ENCODE peak calls at places on chromosomes 7 and 10, in four cellular contexts. N is CD8-positive, alpha-beta T cell; R is colonic mucosa; G is Peyer's patch. F is an unnamed sample. For H3K4me1, the result is how much of the 10 kb centered on the place peaks cover.

GRCh38 chr7:130733866-130734524 is at the start of gene KLF14:
- DNase-seq in R (peak), G (peak), N (peak), F (no peak)

GRCh38 chr7:1661461-1661860 is 8.6 kb upstream of the ELFN1 start:
- DNase-seq in R (no peak), G (no peak), N (no peak), F (no peak)

GRCh38 chr7:24580283-24580946 is 7.2 kb downstream of the PALS2 start:
- DNase-seq in N (no peak), R (no peak), G (no peak), F (peak)

GRCh38 chr10:76675951-76676587 is 961.5 kb downstream of the KCNMA1 start:
- DNase-seq in G (no peak), N (no peak), R (peak), F (no peak)

GRCh38 chr10:100364147-100364546 is 17.1 kb downstream of the SCD start:
- DNase-seq in N (no peak), R (no peak), G (no peak), F (no peak)

GRCh38 chr10:131842351-131843088 is 58.3 kb upstream of the PPP2R2D start:
- DNase-seq in G (no peak), N (no peak), R (no peak), F (no peak)

GRCh38 chr7:27143022-27143949 is at the start of gene HOXA5:
- DNase-seq in N (peak), R (peak), G (peak), F (peak)

GRCh38 chr7:128322040-128322643 is 21.6 kb downstream of the RBM28 start:
- DNase-seq in R (no peak), N (no peak), G (no peak), F (peak)

GRCh38 chr10:102119417-102120141 is 589 bp downstream of the LDB1 start:
- DNase-seq in G (peak), N (peak), R (peak), F (peak)

GRCh38 chr10:97648557-97649404 is 8.3 kb downstream of the PI4K2A start:
- DNase-seq in G (peak), R (peak), N (no peak), F (peak)

GRCh38 chr7:65441010-65441409 is 67.4 kb downstream of the ZNF92 start:
- DNase-seq in R (no peak), N (no peak), G (no peak), F (peak)

GRCh38 chr7:75950111-75950681 is 35.2 kb downstream of the POR start:
- DNase-seq in G (no peak), R (no peak), N (no peak), F (no peak)

GRCh38 chr10:30494558-30494957 is 60.6 kb downstream of the MAP3K8 start:
- DNase-seq in G (no peak), R (no peak), N (no peak), F (no peak)

GRCh38 chr10:3102721-3103410 is 35.5 kb downstream of the PFKP start:
- DNase-seq in N (no peak), G (no peak), R (peak), F (no peak)

GRCh38 chr10:130464426-130464825 is 328.2 kb downstream of the GLRX3 start:
- DNase-seq in G (no peak), R (no peak), N (peak), F (no peak)

GRCh38 chr10:28690545-28690944 is 13.2 kb downstream of the BAMBI start:
- DNase-seq in R (no peak), G (no peak), N (no peak), F (no peak)

GRCh38 chr10:6213257-6213905 is 10.6 kb downstream of the PFKFB3 start:
- DNase-seq in R (no peak), G (no peak), N (no peak), F (no peak)

GRCh38 chr7:51237727-51238126 is 78.9 kb downstream of the COBL start:
- DNase-seq in G (no peak), N (no peak), R (no peak), F (no peak)

GRCh38 chr10:122144199-122144598 is 126.9 kb upstream of the BTBD16 start:
- DNase-seq in R (no peak), N (no peak), G (no peak), F (no peak)
- H3K4me1 ChIP-seq in R (under half), N (under half), G (under half), F (under half)

GRCh38 chr10:108465871-108466641 is 1301.5 kb upstream of the SORCS1 start:
- DNase-seq in G (no peak), N (no peak), R (peak), F (peak)
- H3K4me3 ChIP-seq in G (peak), N (no peak), R (peak), F (peak)

DNA sequence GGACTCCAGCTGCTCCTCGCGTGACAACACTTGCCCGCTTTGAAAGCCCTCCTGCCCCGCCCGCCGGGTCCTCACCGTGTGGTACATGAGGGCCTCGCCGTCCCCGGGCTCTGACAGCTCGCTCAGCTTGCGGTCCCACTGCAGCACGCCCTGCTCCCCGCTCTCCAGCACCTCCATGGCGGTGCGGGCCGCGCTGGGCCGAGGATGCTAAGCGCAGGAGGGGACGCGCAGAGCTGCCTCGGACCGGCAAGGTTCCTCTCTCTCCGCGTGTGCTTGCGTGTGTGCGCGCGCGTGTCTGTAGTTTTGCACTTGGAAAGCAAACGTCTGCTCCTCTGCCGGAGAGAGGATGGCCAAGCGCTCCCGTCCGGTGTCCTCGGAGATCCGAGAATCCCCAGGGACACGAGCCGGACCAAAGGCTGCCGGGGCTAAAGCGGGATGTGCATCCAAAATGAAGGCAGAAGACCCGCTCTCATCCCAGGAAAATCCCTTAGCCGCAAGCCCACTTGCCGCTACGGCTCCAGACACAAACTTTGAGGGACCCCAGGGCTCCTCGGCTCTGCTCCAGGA is at the start of gene CREB3L2:
- DNase-seq in N (peak), G (peak), R (peak), F (peak)
- H3K27ac ChIP-seq in N (peak), G (peak), R (peak), F (peak)

DNA sequence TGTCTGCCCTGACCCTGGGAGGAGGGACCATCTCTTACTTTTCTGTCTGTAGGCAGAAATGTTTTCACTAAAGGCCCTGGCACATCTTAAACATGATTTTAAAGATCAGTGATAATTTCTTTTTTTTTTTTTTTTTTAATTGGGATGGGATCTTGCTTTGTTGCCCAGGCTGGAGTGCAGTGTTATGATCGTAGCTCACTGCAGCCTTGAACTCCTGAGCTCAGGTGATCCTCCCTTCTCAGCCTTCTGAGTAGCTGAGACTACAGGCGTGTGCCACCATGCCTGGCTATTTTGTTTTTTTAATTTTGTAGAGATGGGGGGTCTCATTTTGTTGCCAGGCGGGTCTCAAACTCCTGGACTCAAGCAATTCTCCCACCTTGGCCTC is 65.3 kb downstream of the RBM20 start:
- DNase-seq in N (peak), R (no peak), G (no peak), F (no peak)
- H3K4me1 ChIP-seq in N (under half), R (under half), G (under half), F (under half)

DNA sequence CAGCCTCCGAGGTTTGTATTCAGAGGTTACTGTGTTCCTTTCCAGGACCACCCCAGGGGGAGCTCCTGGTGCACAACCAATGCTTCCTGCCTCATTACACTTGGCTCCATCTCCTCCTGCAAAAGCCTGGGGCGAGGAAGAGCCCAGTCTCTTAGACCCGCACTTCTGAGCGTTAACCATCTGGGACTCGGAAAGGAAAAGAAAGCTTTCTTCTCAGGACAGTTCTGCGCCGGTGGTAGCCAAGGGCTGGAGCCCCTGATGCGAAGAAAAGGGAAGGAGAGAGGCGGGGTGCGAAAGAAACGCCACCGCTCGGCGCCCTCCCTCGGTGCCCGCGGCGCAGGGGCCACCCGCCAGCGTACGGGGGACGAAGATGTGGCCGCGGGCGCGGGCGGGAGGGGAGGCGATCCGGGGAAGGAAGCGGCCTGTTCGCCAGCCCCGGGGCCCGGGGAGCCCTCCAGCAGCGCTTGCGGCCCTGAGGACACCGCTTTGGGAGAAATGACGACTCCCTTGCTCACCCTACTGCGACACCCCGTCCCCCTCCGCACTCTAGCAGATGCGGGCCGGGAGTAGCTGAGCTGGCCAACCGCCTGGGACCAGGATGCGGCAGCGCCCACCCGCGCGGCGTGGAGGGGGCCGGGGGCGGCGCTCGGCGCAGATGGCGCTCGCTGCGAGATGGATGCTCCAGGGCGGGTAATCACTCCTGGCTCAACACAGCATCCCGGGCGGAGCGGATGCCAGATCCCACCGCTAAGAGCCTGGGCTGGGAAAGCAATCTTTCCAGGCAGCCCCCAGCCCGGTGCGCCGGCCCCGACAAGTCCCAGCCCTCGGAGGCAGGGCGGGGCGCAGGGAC is 1.3 kb downstream of the NRCAM start:
- DNase-seq in G (no peak), R (no peak), N (peak), F (peak)
- H3K4me3 ChIP-seq in G (peak), R (peak), N (peak), F (peak)

GRCh38 chr7:5596046-5596895 is 172.6 kb upstream of the TNRC18 start:
- DNase-seq in N (peak), R (peak), G (peak), F (peak)

GRCh38 chr7:5596896-5597246 is 173.2 kb upstream of the TNRC18 start:
- DNase-seq in G (no peak), N (no peak), R (no peak), F (no peak)

GRCh38 chr7:5598769-5599371 is 175.2 kb upstream of the TNRC18 start:
- DNase-seq in G (no peak), N (no peak), R (no peak), F (no peak)

GRCh38 chr7:5598261-5598761 is 174.7 kb upstream of the TNRC18 start:
- DNase-seq in G (no peak), R (no peak), N (no peak), F (peak)

GRCh38 chr7:5597772-5598171 is 174.1 kb upstream of the TNRC18 start:
- DNase-seq in R (no peak), N (no peak), G (no peak), F (no peak)
- H3K27ac ChIP-seq in R (no peak), N (no peak), G (no peak), F (peak)

GRCh38 chr7:5508698-5509097 is 85.1 kb upstream of the TNRC18 start:
- DNase-seq in G (no peak), N (no peak), R (no peak), F (no peak)

GRCh38 chr7:5507026-5507425 is 83.4 kb upstream of the TNRC18 start:
- DNase-seq in N (no peak), R (no peak), G (no peak), F (no peak)

GRCh38 chr7:5514440-5515035 is 90.9 kb upstream of the TNRC18 start:
- DNase-seq in G (no peak), N (no peak), R (no peak), F (no peak)

DNA sequence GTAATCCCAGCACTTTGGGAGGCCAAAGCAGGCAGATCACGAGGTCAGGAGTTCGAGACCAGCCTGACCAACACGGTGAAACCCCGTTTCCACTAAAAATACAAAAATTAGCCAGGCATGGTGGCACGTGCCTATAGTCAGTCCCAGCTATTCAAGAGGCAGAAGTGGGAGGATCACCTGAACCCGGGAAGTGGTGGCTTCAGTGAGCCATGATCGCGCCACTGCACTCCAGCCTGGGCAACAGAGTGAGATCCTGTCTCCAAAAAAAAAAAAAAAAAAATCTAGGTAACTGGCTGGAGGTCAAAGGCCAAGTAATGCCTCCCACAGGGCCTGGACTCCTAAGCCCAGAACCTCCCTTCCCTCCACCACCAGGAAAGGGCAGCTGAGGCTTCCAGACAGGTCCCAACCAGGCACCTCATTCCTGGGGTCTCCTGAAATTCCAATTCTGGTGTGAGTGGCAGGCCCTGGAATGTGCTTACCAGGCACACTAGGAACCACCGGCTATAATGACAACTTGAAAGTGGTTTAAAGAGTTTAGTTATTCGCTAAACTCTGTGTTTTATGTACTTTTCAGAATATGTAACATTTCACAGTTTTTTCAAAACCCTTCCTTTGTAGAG is 86.9 kb upstream of the TNRC18 start:
- DNase-seq in R (no peak), N (no peak), G (no peak), F (no peak)
- H3K4me1 ChIP-seq in R (under half), N (under half), G (under half), F (under half)

GRCh38 chr7:107091306-107091705 is 46.8 kb downstream of the PRKAR2B start:
- DNase-seq in N (no peak), G (no peak), R (no peak), F (no peak)
- H3K4me3 ChIP-seq in N (no peak), G (no peak), R (no peak), F (no peak)

GRCh38 chr10:58667658-58668310 is 155.1 kb downstream of the BICC1 start:
- DNase-seq in G (no peak), N (no peak), R (no peak), F (no peak)

GRCh38 chr10:58665361-58665760 is 152.7 kb downstream of the BICC1 start:
- DNase-seq in N (no peak), R (no peak), G (no peak), F (no peak)

GRCh38 chr10:58662314-58662713 is 149.6 kb downstream of the BICC1 start:
- DNase-seq in G (no peak), R (no peak), N (no peak), F (no peak)

GRCh38 chr10:58661902-58662301 is 149.2 kb downstream of the BICC1 start:
- DNase-seq in R (no peak), G (no peak), N (no peak), F (no peak)

GRCh38 chr10:58666024-58666423 is 153.4 kb downstream of the BICC1 start:
- DNase-seq in R (peak), N (no peak), G (no peak), F (no peak)
- H3K27ac ChIP-seq in R (no peak), N (no peak), G (no peak), F (no peak)

GRCh38 chr7:43649755-43650274 is 66.9 kb downstream of the STK17A start:
- DNase-seq in N (peak), R (no peak), G (peak), F (no peak)

GRCh38 chr7:43650457-43651052 is 67.6 kb downstream of the STK17A start:
- DNase-seq in G (peak), N (peak), R (no peak), F (peak)

GRCh38 chr7:43653466-43653865 is 70.6 kb downstream of the STK17A start:
- DNase-seq in N (no peak), G (no peak), R (no peak), F (no peak)

GRCh38 chr7:43653891-43654504 is 71.1 kb downstream of the STK17A start:
- DNase-seq in G (no peak), R (no peak), N (no peak), F (no peak)

DNA sequence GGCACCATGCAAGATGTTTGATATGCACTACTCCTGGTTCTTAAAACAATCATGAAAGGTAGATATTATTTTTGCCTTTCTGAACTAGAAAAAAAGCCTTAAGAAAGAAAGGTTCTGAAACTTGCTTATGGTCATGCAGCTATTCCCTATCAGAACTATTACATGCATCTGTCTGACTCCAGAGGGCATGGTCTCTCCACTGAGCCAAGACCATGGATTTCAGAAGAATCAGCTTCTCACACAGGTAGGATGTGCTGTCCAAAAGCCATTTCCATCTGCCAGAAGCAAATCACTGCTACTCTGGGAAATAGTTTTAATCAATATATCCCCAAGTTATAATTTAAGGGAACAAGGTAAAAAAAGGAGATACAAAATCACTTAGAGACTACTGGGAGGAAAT is 69.5 kb downstream of the STK17A start:
- DNase-seq in G (no peak), R (no peak), N (no peak), F (no peak)
- H3K4me1 ChIP-seq in G (under half), R (under half), N (half or more), F (under half)